ENCODE peak calls at places on chromosomes 6 and 20, in ten cellular contexts. U is Daoy; H is skeletal muscle cell; I is hepatocyte; G is NCI-H1694 treated with DMSO at 0.1 percent for 48 hours; A is SW 1271; C is hippocampal formation; T is SK-MEL-5; O is activated naive CD8-positive, alpha-beta T cell treated with anti-CD3 and anti-CD28 coated beads, Interleukin-2, amount 50 U/mL, for 24 hours; D is epithelial cell of esophagus. Y is an unnamed sample.

GRCh38 chr6:45970326-45970725 is 45.3 kb downstream of the CLIC5 start:
- DNase-seq in U (peak; percentile 28), H (no peak), I (no peak), G (no peak), A (no peak), C (no peak), T (no peak), O (no peak), D (no peak), Y (no peak)

GRCh38 chr6:78605909-78606446 is 261.4 kb upstream of the IRAK1BP1 start:
- DNase-seq in U (peak; percentile 13), H (peak; percentile 56), I (no peak), G (no peak), A (peak; percentile 17), C (no peak), T (no peak), O (no peak), D (peak; percentile 72), Y (no peak)

GRCh38 chr20:48298851-48299484 is 513.7 kb upstream of the SULF2 start:
- DNase-seq in U (peak; percentile 89), H (peak; percentile 66), I (peak; percentile 71), G (peak; percentile 88), A (peak; percentile 25), C (no peak), T (peak; percentile 36), O (no peak), D (peak; percentile 87), Y (no peak)

GRCh38 chr6:32627831-32628230 is 9.4 kb upstream of the HLA-DQA1 start:
- DNase-seq in U (peak; percentile 34), H (no peak), I (peak; percentile 46), G (no peak), A (no peak), C (no peak), T (peak; percentile 56), O (peak; percentile 32), D (no peak), Y (peak; percentile 66)

GRCh38 chr20:16007978-16008377 is 565.3 kb downstream of the KIF16B start:
- DNase-seq in U (no peak), H (no peak), I (no peak), G (no peak), A (no peak), C (no peak), T (peak; percentile 28), O (no peak), D (peak; percentile 2), Y (no peak)

GRCh38 chr20:10498196-10498595 is 63.1 kb downstream of the SLX4IP start:
- DNase-seq in U (no peak), H (no peak), I (no peak), G (no peak), A (no peak), C (no peak), T (peak; percentile 46), O (no peak), D (no peak), Y (no peak)

GRCh38 chr6:159916237-159916636 is 25.4 kb downstream of the MAS1 start:
- DNase-seq in U (no peak), H (no peak), I (no peak), G (no peak), A (no peak), C (no peak), T (no peak), O (no peak), D (no peak), Y (no peak)

GRCh38 chr20:32907886-32908285 is 49.2 kb downstream of the EFCAB8 start:
- DNase-seq in U (no peak), H (no peak), I (no peak), G (no peak), A (no peak), C (no peak), T (no peak), O (no peak), D (no peak), Y (no peak)

GRCh38 chr6:169324661-169325459 is 71.2 kb upstream of the THBS2 start:
- DNase-seq in U (no peak), H (no peak), I (no peak), G (no peak), A (no peak), C (no peak), T (no peak), O (no peak), D (no peak), Y (peak; percentile 31)

Y was measured in sciatic nerve.